ENCODE peak calls at places on chromosomes 1 and 21, in eight cellular contexts. G, N, Q, U, A, R, T and M are unnamed samples.

GRCh38 chr1:74323937-74324473 is 88.8 kb downstream of the TNNI3K start:
- DNase-seq in G (no peak), N (no peak), Q (no peak), U (no peak), A (no peak), R (no peak), T (no peak), M (no peak)

GRCh38 chr1:27109103-27109822 is 45.7 kb downstream of the SLC9A1 start:
- DNase-seq in G (no peak), N (no peak), Q (no peak), U (peak; percentile 47), A (no peak), R (peak; percentile 31), T (peak; percentile 26), M (peak; percentile 26)

GRCh38 chr1:200380589-200381021 is 29.2 kb downstream of the ZNF281 start:
- DNase-seq in G (no peak), N (no peak), Q (no peak), U (no peak), A (no peak), R (no peak), T (no peak), M (no peak)

GRCh38 chr1:1622578-1623094 is 7.3 kb downstream of the MIB2 start:
- DNase-seq in G (no peak), N (no peak), Q (no peak), U (no peak), A (no peak), R (no peak), T (no peak), M (no peak)

GRCh38 chr1:2098839-2099785 is 48.9 kb downstream of the PRKCZ start:
- DNase-seq in G (no peak), N (no peak), Q (no peak), U (no peak), A (no peak), R (no peak), T (no peak), M (no peak)

GRCh38 chr21:45335151-45335760 is 47.6 kb upstream of the POFUT2 start:
- DNase-seq in G (no peak), N (no peak), Q (no peak), U (no peak), A (no peak), R (no peak), T (no peak), M (no peak)

GRCh38 chr1:66334311-66334710 is 199.6 kb upstream of the SGIP1 start:
- DNase-seq in G (no peak), N (no peak), Q (no peak), U (no peak), A (no peak), R (no peak), T (no peak), M (no peak)

GRCh38 chr1:243447342-243447741 is 191.5 kb downstream of the SDCCAG8 start:
- DNase-seq in G (no peak), N (no peak), Q (peak; percentile 22), U (no peak), A (no peak), R (no peak), T (peak; percentile 65), M (no peak)

GRCh38 chr1:171429137-171429536 is 56.2 kb upstream of the PRRC2C start:
- DNase-seq in G (no peak), N (no peak), Q (no peak), U (no peak), A (no peak), R (no peak), T (peak; percentile 22), M (no peak)

GRCh38 chr1:21885236-21886037 is 51.7 kb downstream of the HSPG2 start:
- DNase-seq in G (no peak), N (no peak), Q (no peak), U (no peak), A (no peak), R (no peak), T (no peak), M (no peak)

GRCh38 chr1:187566371-187566770 is 737.6 kb downstream of the PLA2G4A start:
- DNase-seq in G (no peak), N (no peak), Q (no peak), U (no peak), A (no peak), R (no peak), T (no peak), M (no peak)

GRCh38 chr21:15520811-15521643 is 208.8 kb upstream of the USP25 start:
- DNase-seq in G (no peak), N (no peak), Q (no peak), U (no peak), A (no peak), R (no peak), T (no peak), M (no peak)

GRCh38 chr1:52523376-52523775 is 29.5 kb downstream of the TUT4 start:
- DNase-seq in G (no peak), N (no peak), Q (no peak), U (no peak), A (no peak), R (no peak), T (no peak), M (no peak)

GRCh38 chr1:37038703-37039093 is 4.4 kb upstream of the GRIK3 start:
- DNase-seq in G (no peak), N (no peak), Q (no peak), U (no peak), A (no peak), R (no peak), T (no peak), M (no peak)

GRCh38 chr1:201142854-201143725 is 11.2 kb downstream of the TMEM9 start:
- DNase-seq in G (no peak), N (no peak), Q (no peak), U (no peak), A (peak; percentile 63), R (no peak), T (no peak), M (no peak)

GRCh38 chr21:44930543-44930981 is 9.3 kb upstream of the SLX9 start:
- DNase-seq in G (no peak), N (peak; percentile 36), Q (no peak), U (no peak), A (no peak), R (peak; percentile 60), T (no peak), M (no peak)

GRCh38 chr21:45269861-45270260 is 17.8 kb downstream of the POFUT2 start:
- DNase-seq in G (no peak), N (no peak), Q (no peak), U (no peak), A (peak; percentile 31), R (no peak), T (no peak), M (no peak)

GRCh38 chr1:202579806-202580205 is 130.4 kb downstream of the SYT2 start:
- DNase-seq in G (peak; percentile 76), N (no peak), Q (no peak), U (no peak), A (no peak), R (no peak), T (no peak), M (peak; percentile 79)

GRCh38 chr1:248009681-248010080 is 3.8 kb upstream of the OR2L5 start:
- DNase-seq in G (no peak), N (no peak), Q (no peak), U (no peak), A (no peak), R (no peak), T (no peak), M (no peak)

GRCh38 chr1:2250721-2251281 is 22.7 kb downstream of the SKI start:
- DNase-seq in G (no peak), N (no peak), Q (no peak), U (no peak), A (no peak), R (no peak), T (no peak), M (no peak)

GRCh38 chr1:168083456-168084325 is 53.0 kb downstream of the GPR161 start:
- DNase-seq in G (no peak), N (no peak), Q (no peak), U (no peak), A (no peak), R (no peak), T (no peak), M (no peak)

GRCh38 chr1:60958001-60958400 is 124.4 kb upstream of the NFIA start:
- DNase-seq in G (no peak), N (no peak), Q (no peak), U (no peak), A (no peak), R (no peak), T (no peak), M (no peak)

GRCh38 chr1:24149854-24150227 is 6.9 kb upstream of the IL22RA1 start:
- DNase-seq in G (peak; percentile 73), N (no peak), Q (peak; percentile 72), U (no peak), A (peak; percentile 72), R (peak; percentile 14), T (peak; percentile 49), M (peak; percentile 73)

GRCh38 chr1:236063919-236064673 is 794 bp downstream of the NID1 start:
- DNase-seq in G (peak; percentile 33), N (no peak), Q (peak; percentile 73), U (peak; percentile 48), A (peak; percentile 79), R (peak; percentile 21), T (no peak), M (peak; percentile 55)

GRCh38 chr1:112358798-112359408 is 37.1 kb upstream of the CTTNBP2NL start:
- DNase-seq in G (no peak), N (no peak), Q (peak; percentile 69), U (peak; percentile 60), A (no peak), R (peak; percentile 27), T (peak; percentile 41), M (peak; percentile 54)

GRCh38 chr1:35554261-35555211 is 2.7 kb downstream of the KIAA0319L start:
- DNase-seq in G (no peak), N (no peak), Q (peak; percentile 72), U (no peak), A (no peak), R (no peak), T (no peak), M (no peak)

GRCh38 chr1:47785118-47785517 is 212.1 kb downstream of the TRABD2B start:
- DNase-seq in G (no peak), N (no peak), Q (no peak), U (no peak), A (no peak), R (no peak), T (no peak), M (no peak)

GRCh38 chr21:42703936-42704335 is 50.5 kb downstream of the PDE9A start:
- DNase-seq in G (no peak), N (no peak), Q (no peak), U (no peak), A (no peak), R (no peak), T (no peak), M (no peak)

GRCh38 chr1:111191496-111191895 is 8.9 kb downstream of the DENND2D start:
- DNase-seq in G (peak; percentile 63), N (no peak), Q (no peak), U (no peak), A (no peak), R (no peak), T (no peak), M (peak; percentile 93)

GRCh38 chr1:227926216-227926791 is 21.4 kb downstream of the WNT9A start:
- DNase-seq in G (no peak), N (no peak), Q (no peak), U (no peak), A (no peak), R (no peak), T (no peak), M (no peak)

GRCh38 chr1:22231995-22232690 is 89.2 kb upstream of the WNT4 start:
- DNase-seq in G (no peak), N (no peak), Q (no peak), U (no peak), A (no peak), R (no peak), T (no peak), M (no peak)

GRCh38 chr1:78122389-78122788 is 76.6 kb downstream of the GIPC2 start:
- DNase-seq in G (no peak), N (no peak), Q (no peak), U (no peak), A (no peak), R (no peak), T (no peak), M (no peak)

GRCh38 chr1:204227996-204228785 is 14.4 kb upstream of the GOLT1A start:
- DNase-seq in G (no peak), N (no peak), Q (no peak), U (no peak), A (no peak), R (no peak), T (no peak), M (no peak)